ENCODE peak calls at places on chromosomes 4 and X, in nine cellular contexts. I, Y, D, R, N, A, H, Q and L are unnamed samples. For H3K27me3, the result is how much of the 10 kb centered on the place peaks cover.

GRCh38 chrX:134969726-134970125 is 21.1 kb upstream of the SMIM10 start:
- DNase-seq in I (no peak), Y (no peak), D (peak), R (no peak), N (no peak), A (no peak), H (no peak), Q (no peak), L (no peak)

GRCh38 chrX:80431502-80431832 is 11.2 kb downstream of the TENT5D start:
- DNase-seq in I (no peak), Y (no peak), D (no peak), R (no peak), N (no peak), A (no peak), H (no peak), Q (no peak), L (no peak)

GRCh38 chrX:114650351-114650750 is 66.5 kb downstream of the HTR2C start:
- DNase-seq in I (no peak), Y (no peak), D (no peak), R (no peak), N (no peak), A (no peak), H (no peak), Q (no peak), L (no peak)

GRCh38 chr4:79977131-79977840 is 95.7 kb downstream of the ANTXR2 start:
- DNase-seq in I (no peak), Y (no peak), D (no peak), R (no peak), N (no peak), A (no peak), H (no peak), Q (no peak), L (no peak)

GRCh38 chr4:32140636-32141035 is 1420.5 kb downstream of the PCDH7 start:
- DNase-seq in I (no peak), Y (peak), D (no peak), R (no peak), N (no peak), A (no peak), H (peak), Q (no peak), L (no peak)

GRCh38 chr4:73856518-73856917 is 3.4 kb downstream of the PF4V1 start:
- DNase-seq in I (no peak), Y (no peak), D (peak), R (no peak), N (peak), A (no peak), H (peak), Q (no peak), L (no peak)

GRCh38 chr4:84578540-84579409 is 4.2 kb upstream of the CDS1 start:
- DNase-seq in I (no peak), Y (peak), D (peak), R (no peak), N (peak), A (no peak), H (peak), Q (no peak), L (no peak)

GRCh38 chr4:96913437-96914075 is 1073.7 kb downstream of the PDHA2 start:
- DNase-seq in I (no peak), Y (no peak), D (no peak), R (no peak), N (no peak), A (no peak), H (peak), Q (no peak), L (no peak)

GRCh38 chr4:7753271-7753670 is 186.4 kb downstream of the AFAP1 start:
- DNase-seq in I (no peak), Y (no peak), D (no peak), R (no peak), N (no peak), A (no peak), H (no peak), Q (no peak), L (no peak)

GRCh38 chrX:101482296-101482695 is 3.0 kb upstream of the ARMCX4 start:
- DNase-seq in I (no peak), Y (no peak), D (no peak), R (no peak), N (no peak), A (no peak), H (peak), Q (no peak), L (no peak)

GRCh38 chr4:121140712-121141111 is 23.4 kb downstream of the TNIP3 start:
- DNase-seq in I (no peak), Y (no peak), D (no peak), R (no peak), N (no peak), A (no peak), H (peak), Q (no peak), L (no peak)

GRCh38 chr4:6273661-6273990 is 4.0 kb downstream of the WFS1 start:
- DNase-seq in I (no peak), Y (no peak), D (no peak), R (no peak), N (peak), A (no peak), H (no peak), Q (no peak), L (no peak)

GRCh38 chrX:139930923-139931645 is 1.8 kb downstream of the ATP11C start:
- DNase-seq in I (peak), Y (no peak), D (peak), R (peak), N (peak), A (no peak), H (no peak), Q (no peak), L (no peak)

GRCh38 chrX:27680726-27681125 is 90.6 kb downstream of the DCAF8L2 start:
- DNase-seq in I (no peak), Y (peak), D (no peak), R (no peak), N (no peak), A (no peak), H (peak), Q (no peak), L (no peak)

GRCh38 chr4:163161536-163162205 is 5.0 kb downstream of the NAF1 start:
- DNase-seq in I (no peak), Y (peak), D (no peak), R (no peak), N (peak), A (no peak), H (peak), Q (no peak), L (no peak)
- H3K27ac ChIP-seq in I (no peak), Y (peak), D (no peak), R (no peak), N (no peak), A (no peak), H (peak), Q (no peak), L (no peak)

GRCh38 chr4:180060159-180060889 is 2182.9 kb upstream of the TENM3 start:
- DNase-seq in I (no peak), Y (no peak), D (no peak), R (no peak), N (no peak), A (no peak), H (no peak), Q (no peak), L (no peak)

GRCh38 chr4:180057198-180057821 is 2185.9 kb upstream of the TENM3 start:
- DNase-seq in I (no peak), Y (no peak), D (no peak), R (no peak), N (no peak), A (no peak), H (no peak), Q (no peak), L (no peak)

GRCh38 chr4:180057891-180058643 is 2185.1 kb upstream of the TENM3 start:
- DNase-seq in I (peak), Y (no peak), D (no peak), R (no peak), N (no peak), A (no peak), H (no peak), Q (no peak), L (no peak)

GRCh38 chr4:180058731-180059215 is 2184.4 kb upstream of the TENM3 start:
- DNase-seq in I (peak), Y (no peak), D (no peak), R (no peak), N (no peak), A (no peak), H (no peak), Q (no peak), L (no peak)

GRCh38 chr4:180059216-180059881 is 2183.9 kb upstream of the TENM3 start:
- DNase-seq in I (no peak), Y (no peak), D (no peak), R (no peak), N (no peak), A (no peak), H (no peak), Q (no peak), L (no peak)
- H3K27me3 ChIP-seq in I (under half), Y (under half), D (under half), R (half or more), N (under half), A (under half), H (under half), Q (under half), L (under half)

GRCh38 chrX:68440438-68440837 is 7.1 kb upstream of the OPHN1 start:
- DNase-seq in I (no peak), Y (no peak), D (no peak), R (no peak), N (no peak), A (no peak), H (no peak), Q (no peak), L (no peak)
- H3K27ac ChIP-seq in I (no peak), Y (no peak), D (no peak), R (peak), N (no peak), A (no peak), H (no peak), Q (no peak), L (no peak)

GRCh38 chr4:146637853-146638800 is 566 bp upstream of the POU4F2 start:
- DNase-seq in I (no peak), Y (no peak), D (no peak), R (no peak), N (no peak), A (no peak), H (no peak), Q (no peak), L (no peak)

GRCh38 chr4:146634825-146635224 is 3.9 kb upstream of the POU4F2 start:
- DNase-seq in I (no peak), Y (no peak), D (no peak), R (no peak), N (no peak), A (no peak), H (no peak), Q (no peak), L (no peak)

GRCh38 chr4:146632770-146633470 is 5.8 kb upstream of the POU4F2 start:
- DNase-seq in I (no peak), Y (no peak), D (no peak), R (no peak), N (no peak), A (no peak), H (no peak), Q (no peak), L (no peak)

GRCh38 chr4:146638801-146639351 is at the start of gene POU4F2:
- DNase-seq in I (no peak), Y (no peak), D (no peak), R (no peak), N (no peak), A (no peak), H (no peak), Q (no peak), L (no peak)

DNA sequence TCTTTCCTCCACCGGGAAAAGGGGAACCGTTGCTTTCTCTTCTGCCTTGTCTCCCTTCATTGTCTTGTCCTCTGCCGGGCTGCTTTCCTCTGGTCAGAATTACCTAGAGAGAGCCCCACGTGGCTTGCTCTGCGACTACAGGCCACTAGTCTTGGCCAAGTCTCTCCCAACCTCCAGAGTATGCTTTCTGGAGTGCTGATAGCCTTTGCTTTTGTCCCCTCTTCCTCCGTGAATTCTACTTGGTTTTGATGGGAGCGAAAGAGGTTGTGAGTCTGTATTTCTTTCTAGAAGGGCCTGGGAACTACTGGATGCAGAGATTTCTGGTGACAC is 5.3 kb upstream of the POU4F2 start:
- DNase-seq in I (no peak), Y (no peak), D (no peak), R (no peak), N (no peak), A (no peak), H (no peak), Q (no peak), L (no peak)
- H3K27me3 ChIP-seq in I (under half), Y (under half), D (under half), R (half or more), N (under half), A (under half), H (half or more), Q (under half), L (half or more)

GRCh38 chrX:105706041-105706440 is 116.3 kb upstream of the NRK start:
- DNase-seq in I (no peak), Y (no peak), D (no peak), R (no peak), N (no peak), A (no peak), H (no peak), Q (no peak), L (no peak)
- H3K27ac ChIP-seq in I (no peak), Y (no peak), D (no peak), R (no peak), N (no peak), A (no peak), H (no peak), Q (no peak), L (no peak)

DNA sequence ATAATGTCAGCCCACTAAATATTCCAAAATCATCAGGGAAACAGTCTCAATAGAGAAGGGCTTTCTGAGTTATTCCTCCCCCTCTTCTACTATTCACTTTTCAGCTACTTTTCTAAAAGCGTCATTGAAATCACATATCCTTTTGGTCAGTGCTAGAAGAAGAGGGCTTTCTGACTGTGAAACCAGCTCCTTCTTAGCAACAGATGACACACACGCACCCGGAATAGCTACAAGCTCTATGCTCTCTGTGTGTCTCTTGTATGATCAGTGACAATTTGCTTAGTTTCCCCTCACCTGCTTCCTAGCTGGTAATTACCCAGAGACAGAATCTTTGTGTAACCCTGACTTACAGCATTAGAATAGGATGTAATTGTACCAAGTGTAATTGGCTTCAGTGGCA is 268.2 kb upstream of the SLITRK2 start:
- DNase-seq in I (no peak), Y (no peak), D (no peak), R (no peak), N (no peak), A (no peak), H (no peak), Q (no peak), L (no peak)
- H3K27me3 ChIP-seq in I (under half), Y (under half), D (under half), R (under half), N (under half), A (under half), H (under half), Q (under half), L (under half)

GRCh38 chr4:25236971-25237370 is 3.1 kb downstream of the PI4K2B start:
- DNase-seq in I (no peak), Y (no peak), D (no peak), R (no peak), N (no peak), A (no peak), H (no peak), Q (no peak), L (no peak)

GRCh38 chr4:25234390-25235367 is 846 bp downstream of the PI4K2B start:
- DNase-seq in I (peak), Y (peak), D (peak), R (peak), N (peak), A (no peak), H (peak), Q (peak), L (peak)

GRCh38 chr4:25233194-25233593 is 639 bp upstream of the PI4K2B start:
- DNase-seq in I (no peak), Y (no peak), D (no peak), R (no peak), N (no peak), A (no peak), H (no peak), Q (no peak), L (no peak)

GRCh38 chr4:25235401-25235800 is 1.6 kb downstream of the PI4K2B start:
- DNase-seq in I (no peak), Y (no peak), D (no peak), R (no peak), N (no peak), A (no peak), H (no peak), Q (no peak), L (no peak)

DNA sequence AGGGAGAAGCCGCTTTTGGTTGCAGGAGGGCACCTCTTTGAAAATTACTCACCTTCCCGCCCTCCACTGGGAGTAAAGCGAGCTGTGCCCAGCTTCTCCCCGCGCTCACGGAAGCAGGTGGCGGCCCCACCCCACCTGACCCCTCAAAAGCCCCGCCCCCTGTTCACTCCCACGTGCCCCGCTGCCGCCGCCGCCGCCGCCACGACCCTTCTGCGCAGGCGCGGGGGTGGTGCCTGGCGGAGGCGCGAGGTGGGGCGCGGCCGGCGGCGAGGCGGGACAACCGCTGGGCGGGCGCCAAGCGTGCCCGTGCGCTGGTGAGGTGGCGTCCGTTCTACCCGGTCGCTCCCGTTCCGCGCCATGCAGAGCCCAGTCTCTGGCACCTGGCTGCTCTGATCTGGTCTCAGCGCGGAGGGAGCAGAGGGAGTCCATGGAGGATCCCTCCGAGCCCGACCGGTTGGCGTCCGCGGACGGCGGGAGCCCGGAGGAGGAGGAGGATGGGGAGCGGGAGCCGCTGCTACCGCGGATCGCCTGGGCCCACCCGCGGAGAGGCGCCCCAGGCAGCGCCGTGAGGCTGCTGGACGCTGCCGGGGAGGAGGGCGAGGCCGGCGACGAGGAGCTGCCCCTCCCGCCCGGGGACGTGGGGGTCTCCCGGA is at the start of gene PI4K2B:
- DNase-seq in I (peak), Y (peak), D (peak), R (peak), N (peak), A (peak), H (peak), Q (peak), L (peak)
- H3K27ac ChIP-seq in I (peak), Y (peak), D (peak), R (peak), N (peak), A (peak), H (peak), Q (peak), L (peak)

GRCh38 chrX:14528629-14529287 is 578 bp upstream of the GLRA2 start:
- DNase-seq in I (peak), Y (no peak), D (peak), R (peak), N (peak), A (no peak), H (peak), Q (peak), L (peak)
- H3K27me3 ChIP-seq in I (under half), Y (under half), D (under half), R (under half), N (under half), A (under half), H (under half), Q (under half), L (under half)